ENCODE peak calls at places on chromosomes 6 and 20, in ten cellular contexts. L is fibroblast of mammary gland, A is left ventricle myocardium inferior, E is mucosa of descending colon, X is tibial nerve, U is RWPE1, Z is astrocyte, I is Peyer's patch, B is GM12865, N is PC-9. C is an unnamed sample.

GRCh38 chr20:11338506-11339306 is 579.0 kb upstream of the BTBD3 start:
- DNase-seq in L (peak; percentile 11), A (no peak), E (no peak), X (no peak), U (no peak), Z (peak; percentile 62), I (no peak), B (no peak), N (no peak), C (no peak)

GRCh38 chr6:129491436-129491835 is 218.5 kb downstream of the ARHGAP18 start:
- DNase-seq in L (peak; percentile 38), A (no peak), E (no peak), X (no peak), U (no peak), Z (peak; percentile 71), I (no peak), B (no peak), N (no peak), C (no peak)

GRCh38 chr6:35489995-35490791 is 6.7 kb downstream of the TEAD3 start:
- DNase-seq in L (peak; percentile 47), A (peak; percentile 88), E (peak; percentile 80), X (peak; percentile 39), U (no peak), Z (peak; percentile 67), I (no peak), B (no peak), N (no peak), C (peak; percentile 51)

GRCh38 chr20:23314714-23315498 is 35.7 kb upstream of the NXT1 start:
- DNase-seq in L (no peak), A (peak; percentile 45), E (no peak), X (peak; percentile 34), U (no peak), Z (no peak), I (no peak), B (no peak), N (no peak), C (no peak)

GRCh38 chr6:70884074-70884983 is 72.5 kb downstream of the B3GAT2 start:
- DNase-seq in L (peak; percentile 42), A (peak; percentile 28), E (peak; percentile 45), X (no peak), U (peak; percentile 63), Z (no peak), I (no peak), B (peak; percentile 62), N (no peak), C (peak; percentile 83)

GRCh38 chr20:63968136-63968927 is 1.4 kb downstream of the ZNF512B start:
- DNase-seq in L (no peak), A (peak; percentile 12), E (peak; percentile 34), X (no peak), U (no peak), Z (no peak), I (no peak), B (no peak), N (peak; percentile 32), C (no peak)

GRCh38 chr6:28585335-28585734 is 59.7 kb downstream of the GPX5 start:
- DNase-seq in L (peak; percentile 78), A (no peak), E (no peak), X (no peak), U (peak; percentile 63), Z (peak; percentile 55), I (no peak), B (no peak), N (peak; percentile 65), C (no peak)

GRCh38 chr20:37989601-37990001 is 43.7 kb downstream of the TTI1 start:
- DNase-seq in L (peak; percentile 25), A (peak; percentile 38), E (peak; percentile 68), X (no peak), U (peak; percentile 32), Z (no peak), I (no peak), B (peak; percentile 18), N (no peak), C (no peak)

DNA sequence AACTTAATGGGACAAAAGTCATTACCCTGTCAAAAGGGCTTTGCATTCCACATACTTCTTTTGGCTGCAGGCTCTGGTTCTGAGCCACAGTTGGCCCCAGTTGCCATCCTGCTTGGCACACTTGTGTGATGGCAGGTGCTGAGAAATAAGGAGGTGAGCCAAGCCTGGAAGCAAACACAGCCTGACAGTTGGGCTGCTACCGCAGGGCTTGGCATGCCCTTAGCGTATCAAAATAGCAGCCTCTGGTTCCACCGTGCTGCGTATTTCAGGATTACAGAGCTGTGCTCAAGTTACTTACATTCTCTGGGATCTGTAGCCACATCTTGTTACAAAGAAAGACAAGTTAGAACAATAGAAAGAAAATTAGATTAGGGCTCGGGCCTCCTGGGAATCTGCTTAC is 11.1 kb downstream of the MTHFD1L start:
- DNase-seq in L (peak; percentile 27), A (peak; percentile 63), E (no peak), X (no peak), U (no peak), Z (peak; percentile 59), I (no peak), B (no peak), N (no peak), C (no peak)
- TF ChIP-seq CTCF in L (no peak), A (peak; percentile 48), E (no peak), X (no peak), U (no peak), Z (no peak), I (no peak), B (no peak), N (no peak), C (no peak)

DNA sequence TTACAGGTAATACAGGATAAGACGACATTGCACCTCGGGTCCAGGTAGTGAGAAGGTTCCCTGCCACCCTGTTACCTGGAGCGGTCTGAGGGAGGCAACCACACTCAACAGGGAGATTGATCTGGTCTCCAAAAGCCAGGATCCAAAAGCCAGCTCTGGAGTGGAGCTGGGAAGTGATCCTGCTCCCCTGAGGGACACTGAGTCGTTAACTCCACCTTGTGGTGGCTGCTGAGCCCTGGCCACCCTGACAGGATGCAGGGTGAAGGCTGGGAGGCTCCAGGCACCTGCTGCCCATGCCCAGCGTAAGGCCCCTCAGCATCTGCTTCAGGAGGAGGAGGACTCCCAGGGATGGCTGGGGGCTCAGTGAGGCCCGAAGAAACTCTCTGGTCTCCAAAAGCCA is 38.7 kb upstream of the SLC22A2 start:
- DNase-seq in L (no peak), A (no peak), E (peak; percentile 64), X (no peak), U (no peak), Z (no peak), I (peak; percentile 63), B (no peak), N (no peak), C (no peak)
- TF ChIP-seq CTCF in L (no peak), A (no peak), E (no peak), X (no peak), U (no peak), Z (no peak), I (peak; percentile 47), B (no peak), N (peak; percentile 35), C (no peak)

GRCh38 chr20:41508335-41508734 is 109.8 kb downstream of the CHD6 start:
- DNase-seq in L (no peak), A (no peak), E (peak; percentile 26), X (no peak), U (no peak), Z (no peak), I (no peak), B (no peak), N (no peak), C (no peak)

GRCh38 chr20:41509316-41509715 is 108.9 kb downstream of the CHD6 start:
- DNase-seq in L (no peak), A (no peak), E (peak; percentile 31), X (no peak), U (no peak), Z (no peak), I (no peak), B (no peak), N (no peak), C (no peak)

GRCh38 chr20:41505198-41505597 is 113.0 kb downstream of the CHD6 start:
- DNase-seq in L (no peak), A (no peak), E (no peak), X (no peak), U (no peak), Z (no peak), I (no peak), B (peak; percentile 10), N (no peak), C (no peak)

GRCh38 chr20:41507851-41508250 is 110.3 kb downstream of the CHD6 start:
- DNase-seq in L (no peak), A (no peak), E (no peak), X (no peak), U (no peak), Z (no peak), I (no peak), B (no peak), N (no peak), C (no peak)

GRCh38 chr20:41506192-41506915 is 111.8 kb downstream of the CHD6 start:
- DNase-seq in L (no peak), A (no peak), E (no peak), X (no peak), U (no peak), Z (no peak), I (no peak), B (no peak), N (no peak), C (no peak)
- TF ChIP-seq CTCF in L (no peak), A (no peak), E (no peak), X (no peak), U (no peak), Z (no peak), I (no peak), B (no peak), N (no peak), C (no peak)

DNA sequence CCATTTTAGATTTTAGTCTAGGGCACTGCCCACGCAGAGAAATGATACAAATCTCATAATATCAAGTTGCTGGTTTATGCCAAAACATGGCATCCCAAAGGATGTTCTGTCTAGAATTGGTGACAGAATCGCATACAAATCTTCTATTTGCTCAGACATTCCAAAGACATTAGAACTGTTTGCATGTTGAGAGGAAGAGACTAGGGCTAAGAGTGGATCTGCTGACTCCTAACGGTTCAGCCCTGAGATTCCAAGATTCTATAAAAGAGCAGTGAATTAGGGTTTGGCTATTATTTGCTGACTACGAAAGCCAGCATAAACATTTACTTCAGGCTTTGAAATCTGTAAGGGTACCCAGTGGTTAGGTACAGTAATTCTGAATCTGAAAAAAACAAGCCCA is 3.6 kb downstream of the EPB41L2 start:
- DNase-seq in L (peak; percentile 66), A (no peak), E (no peak), X (no peak), U (no peak), Z (peak; percentile 50), I (no peak), B (no peak), N (no peak), C (no peak)
- TF ChIP-seq CTCF in L (peak; percentile 21), A (no peak), E (no peak), X (no peak), U (no peak), Z (no peak), I (no peak), B (no peak), N (no peak), C (no peak)